ENCODE peak calls at places on chromosomes 5 and 9, in six cellular contexts. Q is AG04450, H is GM06990, F is IMR-90, Z is neural crest cell, C is AG10803. O is an unnamed sample.

GRCh38 chr9:80061940-80062339 is 490.2 kb downstream of the TLE4 start:
- DNase-seq in Q (peak; percentile 77), H (no peak), F (peak; percentile 97), Z (no peak), C (peak; percentile 86), O (no peak)

GRCh38 chr9:5186416-5187169 is 1.2 kb upstream of the INSL6 start:
- DNase-seq in Q (peak; percentile 41), H (no peak), F (peak; percentile 73), Z (peak; percentile 19), C (peak; percentile 63), O (peak; percentile 66)

GRCh38 chr5:65721775-65722574 is at the start of the genes NLN and SGTB:
- DNase-seq in Q (no peak), H (peak; percentile 86), F (peak; percentile 66), Z (peak; percentile 89), C (peak; percentile 77), O (peak; percentile 97)

GRCh38 chr5:96870094-96871021 is 5.9 kb upstream of the ERAP2 start:
- DNase-seq in Q (no peak), H (no peak), F (no peak), Z (no peak), C (peak; percentile 33), O (peak; percentile 25)

GRCh38 chr9:97518909-97519307 is 17.4 kb downstream of the TMOD1 start:
- DNase-seq in Q (peak; percentile 46), H (no peak), F (peak; percentile 92), Z (no peak), C (peak; percentile 76), O (no peak)

GRCh38 chr9:88320748-88321415 is 67.4 kb upstream of the SPIN1 start:
- DNase-seq in Q (no peak), H (no peak), F (no peak), Z (no peak), C (no peak), O (no peak)

GRCh38 chr9:109421034-109421700 is 76.9 kb downstream of the PTPN3 start:
- DNase-seq in Q (no peak), H (no peak), F (no peak), Z (no peak), C (no peak), O (no peak)

GRCh38 chr5:1763548-1763911 is 36.1 kb downstream of the MRPL36 start:
- DNase-seq in Q (peak; percentile 37), H (no peak), F (peak; percentile 72), Z (peak; percentile 53), C (peak; percentile 78), O (peak; percentile 84)

GRCh38 chr5:146565764-146566163 is 49.8 kb upstream of the GPR151 start:
- DNase-seq in Q (peak; percentile 3), H (peak; percentile 9), F (peak; percentile 52), Z (peak; percentile 50), C (peak; percentile 55), O (peak; percentile 56)

GRCh38 chr5:10607023-10607665 is 43.3 kb downstream of the ANKRD33B start:
- DNase-seq in Q (no peak), H (peak; percentile 89), F (peak; percentile 83), Z (peak; percentile 19), C (no peak), O (peak; percentile 60)

GRCh38 chr9:127589955-127590370 is 22.1 kb upstream of the STXBP1 start:
- DNase-seq in Q (peak; percentile 57), H (no peak), F (peak; percentile 77), Z (peak; percentile 67), C (peak; percentile 79), O (peak; percentile 63)
- TF ChIP-seq CTCF in Q (peak; percentile 89), H (peak; percentile 79), F (peak; percentile 94), Z (peak; percentile 95), C (peak; percentile 97), O (peak; percentile 83)

GRCh38 chr9:98913044-98913443 is 30.7 kb upstream of the COL15A1 start:
- DNase-seq in Q (no peak), H (no peak), F (no peak), Z (no peak), C (no peak), O (no peak)

GRCh38 chr9:98917691-98918487 is 25.8 kb upstream of the COL15A1 start:
- DNase-seq in Q (no peak), H (no peak), F (no peak), Z (no peak), C (no peak), O (no peak)

GRCh38 chr9:98913705-98914104 is 30.0 kb upstream of the COL15A1 start:
- DNase-seq in Q (no peak), H (no peak), F (no peak), Z (no peak), C (no peak), O (no peak)

GRCh38 chr9:98915599-98915998 is 28.1 kb upstream of the COL15A1 start:
- DNase-seq in Q (no peak), H (no peak), F (no peak), Z (no peak), C (no peak), O (no peak)

GRCh38 chr9:98916660-98917059 is 27.0 kb upstream of the COL15A1 start:
- DNase-seq in Q (no peak), H (no peak), F (peak; percentile 24), Z (no peak), C (no peak), O (no peak)
- TF ChIP-seq CTCF in Q (no peak), H (no peak), F (no peak), Z (no peak), C (no peak), O (no peak)

DNA sequence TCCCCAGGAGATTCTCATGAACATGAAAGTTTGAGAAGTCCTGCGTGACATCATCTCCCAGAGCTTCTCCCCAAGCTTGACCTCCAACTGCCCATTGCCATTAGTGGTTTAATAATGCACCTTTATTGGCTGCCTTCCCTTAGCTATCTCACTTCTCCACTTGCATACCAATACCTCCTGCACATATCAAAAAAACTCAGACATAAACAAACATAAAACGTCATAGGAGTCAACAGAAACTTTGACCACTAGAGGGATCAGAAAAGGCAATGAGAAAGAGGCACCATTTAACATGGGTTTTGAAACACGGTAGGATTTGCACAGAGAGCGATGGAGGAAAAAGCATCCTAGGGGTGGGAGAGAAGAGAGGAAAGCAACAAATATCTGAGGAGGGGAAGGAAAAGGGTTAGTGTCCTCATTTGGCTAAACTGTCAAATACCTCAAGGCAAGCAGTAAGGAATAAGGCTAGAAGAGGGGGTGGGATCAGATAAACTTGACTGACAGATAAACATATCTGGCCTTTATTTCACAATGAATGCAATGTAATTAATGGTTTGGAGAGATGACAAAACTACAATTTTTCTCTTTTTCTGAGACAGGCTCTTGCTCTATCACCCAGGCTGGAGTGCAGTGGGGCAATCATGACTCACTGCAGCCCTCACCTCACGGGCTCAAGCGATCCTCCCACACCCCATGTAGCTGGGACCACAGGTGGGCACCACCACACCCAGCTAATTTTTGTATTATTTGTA is 27.0 kb downstream of the GNAQ start:
- DNase-seq in Q (no peak), H (no peak), F (peak; percentile 30), Z (no peak), C (no peak), O (no peak)
- TF ChIP-seq CTCF in Q (peak; percentile 37), H (peak; percentile 36), F (no peak), Z (peak; percentile 53), C (peak; percentile 27), O (no peak)

GRCh38 chr5:61139094-61139873 is 23.0 kb downstream of the SMIM15 start:
- DNase-seq in Q (no peak), H (no peak), F (no peak), Z (no peak), C (no peak), O (no peak)
- TF ChIP-seq CTCF in Q (peak; percentile 36), H (peak; percentile 40), F (peak; percentile 4), Z (peak; percentile 36), C (peak; percentile 32), O (no peak)

DNA sequence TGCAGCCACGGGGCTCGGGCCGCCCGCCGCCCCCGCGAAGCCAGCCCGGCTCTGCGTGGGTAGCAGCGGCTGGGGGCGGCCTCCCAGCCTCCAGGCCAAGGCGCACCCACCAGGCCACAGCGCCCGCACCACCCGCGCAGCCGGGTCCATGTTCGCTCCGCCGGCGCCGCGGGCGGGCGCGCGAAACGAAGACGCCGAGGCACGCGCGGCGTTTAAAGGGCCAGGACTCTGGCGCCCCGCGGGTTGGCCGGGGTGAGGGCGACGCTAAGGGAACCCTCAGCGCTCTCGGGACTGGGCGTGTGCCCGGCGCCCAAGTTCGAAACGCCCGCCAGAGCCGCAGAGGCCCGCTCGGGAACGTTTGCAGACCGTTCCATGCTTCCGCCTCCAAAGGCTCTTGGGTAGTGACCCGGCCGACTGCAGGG is at the start of gene PTGES2:
- DNase-seq in Q (peak; percentile 32), H (peak; percentile 95), F (peak; percentile 78), Z (peak; percentile 69), C (peak; percentile 88), O (peak; percentile 82)
- TF ChIP-seq CTCF in Q (no peak), H (no peak), F (no peak), Z (no peak), C (no peak), O (no peak)